ENCODE peak calls at places on chromosome 15, in seven cellular contexts. One of them, this sample, is unnamed.
A peak's percentile ranks its signal among the peaks of the same experiment; 100 is the strongest.

GRCh38 chr15:72785452-72786243 is 2.1 kb upstream of the ADPGK start:
- DNase-seq in esophagus squamous epithelium: no peak
- DNase-seq in NB4: peak; percentile 75
- DNase-seq in transverse colon: peak; percentile 14
- DNase-seq in GM12891: no peak
- DNase-seq in endothelial cell of umbilical vein: no peak
- DNase-seq in A549: no peak
- DNase-seq in this sample: peak; percentile 5

GRCh38 chr15:73366766-73367623 is 1.8 kb downstream of the HCN4 start:
- DNase-seq in GM12891: no peak
- DNase-seq in transverse colon: no peak
- DNase-seq in NB4: no peak
- DNase-seq in endothelial cell of umbilical vein: no peak
- DNase-seq in A549: no peak
- DNase-seq in esophagus squamous epithelium: no peak
- DNase-seq in this sample: no peak

GRCh38 chr15:52050416-52050815 is 31.4 kb downstream of the MAPK6 start:
- DNase-seq in esophagus squamous epithelium: no peak
- DNase-seq in endothelial cell of umbilical vein: no peak
- DNase-seq in NB4: no peak
- DNase-seq in transverse colon: no peak
- DNase-seq in GM12891: no peak
- DNase-seq in A549: peak; percentile 23
- DNase-seq in this sample: no peak

GRCh38 chr15:85988741-85989140 is 90.9 kb upstream of the AGBL1 start:
- DNase-seq in esophagus squamous epithelium: no peak
- DNase-seq in transverse colon: no peak
- DNase-seq in NB4: peak; percentile 50
- DNase-seq in A549: no peak
- DNase-seq in endothelial cell of umbilical vein: no peak
- DNase-seq in GM12891: no peak
- DNase-seq in this sample: no peak

GRCh38 chr15:77821188-77821958 is 188.7 kb upstream of the LINGO1 start:
- DNase-seq in transverse colon: peak; percentile 46
- DNase-seq in endothelial cell of umbilical vein: peak; percentile 55
- DNase-seq in GM12891: peak; percentile 58
- DNase-seq in NB4: peak; percentile 71
- DNase-seq in esophagus squamous epithelium: no peak
- DNase-seq in A549: peak; percentile 77
- DNase-seq in this sample: peak; percentile 50

GRCh38 chr15:76340802-76341365 is 4.3 kb downstream of the ISL2 start:
- DNase-seq in endothelial cell of umbilical vein: no peak
- DNase-seq in transverse colon: peak; percentile 62
- DNase-seq in GM12891: peak; percentile 26
- DNase-seq in esophagus squamous epithelium: no peak
- DNase-seq in NB4: no peak
- DNase-seq in A549: no peak
- DNase-seq in this sample: peak; percentile 35

GRCh38 chr15:88331291-88331690 is 74.8 kb upstream of the NTRK3 start:
- DNase-seq in GM12891: peak; percentile 53
- DNase-seq in transverse colon: peak; percentile 14
- DNase-seq in A549: peak; percentile 80
- DNase-seq in esophagus squamous epithelium: no peak
- DNase-seq in endothelial cell of umbilical vein: peak; percentile 6
- DNase-seq in NB4: peak; percentile 73
- DNase-seq in this sample: peak; percentile 41

GRCh38 chr15:92763459-92763858 is 107.9 kb upstream of the FAM174B start:
- DNase-seq in esophagus squamous epithelium: no peak
- DNase-seq in NB4: peak; percentile 63
- DNase-seq in A549: no peak
- DNase-seq in endothelial cell of umbilical vein: no peak
- DNase-seq in GM12891: no peak
- DNase-seq in transverse colon: no peak
- DNase-seq in this sample: no peak

GRCh38 chr15:47388299-47388698 is 329.0 kb upstream of the SEMA6D start:
- DNase-seq in esophagus squamous epithelium: no peak
- DNase-seq in NB4: no peak
- DNase-seq in transverse colon: no peak
- DNase-seq in GM12891: no peak
- DNase-seq in A549: no peak
- DNase-seq in endothelial cell of umbilical vein: no peak
- DNase-seq in this sample: no peak

GRCh38 chr15:91897585-91898372 is 44.3 kb downstream of the SLCO3A1 start:
- DNase-seq in A549: no peak
- DNase-seq in transverse colon: no peak
- DNase-seq in NB4: no peak
- DNase-seq in GM12891: no peak
- DNase-seq in endothelial cell of umbilical vein: no peak
- DNase-seq in esophagus squamous epithelium: no peak
- DNase-seq in this sample: no peak

GRCh38 chr15:49715701-49716100 is 94.9 kb downstream of the DTWD1 start:
- DNase-seq in endothelial cell of umbilical vein: no peak
- DNase-seq in NB4: no peak
- DNase-seq in esophagus squamous epithelium: no peak
- DNase-seq in transverse colon: no peak
- DNase-seq in A549: no peak
- DNase-seq in GM12891: no peak
- DNase-seq in this sample: no peak

GRCh38 chr15:99253381-99254090 is 2.3 kb downstream of the LRRC28 start:
- DNase-seq in A549: no peak
- DNase-seq in NB4: no peak
- DNase-seq in GM12891: no peak
- DNase-seq in endothelial cell of umbilical vein: no peak
- DNase-seq in transverse colon: no peak
- DNase-seq in esophagus squamous epithelium: no peak
- DNase-seq in this sample: no peak

GRCh38 chr15:98964461-98965454 is 42.8 kb downstream of the PGPEP1L start:
- DNase-seq in NB4: no peak
- DNase-seq in transverse colon: no peak
- DNase-seq in A549: no peak
- DNase-seq in GM12891: no peak
- DNase-seq in endothelial cell of umbilical vein: no peak
- DNase-seq in esophagus squamous epithelium: no peak
- DNase-seq in this sample: no peak

GRCh38 chr15:58524247-58524646 is 92.5 kb downstream of the LIPC start:
- DNase-seq in endothelial cell of umbilical vein: no peak
- DNase-seq in transverse colon: no peak
- DNase-seq in esophagus squamous epithelium: no peak
- DNase-seq in NB4: peak; percentile 46
- DNase-seq in A549: peak; percentile 60
- DNase-seq in GM12891: no peak
- DNase-seq in this sample: no peak

GRCh38 chr15:93063292-93063671 is 25.7 kb downstream of the RGMA start:
- DNase-seq in transverse colon: no peak
- DNase-seq in NB4: no peak
- DNase-seq in GM12891: no peak
- DNase-seq in A549: no peak
- DNase-seq in endothelial cell of umbilical vein: no peak
- DNase-seq in esophagus squamous epithelium: no peak
- DNase-seq in this sample: no peak

GRCh38 chr15:63668601-63669000 is 71.4 kb downstream of the FBXL22 start:
- DNase-seq in A549: no peak
- DNase-seq in transverse colon: no peak
- DNase-seq in endothelial cell of umbilical vein: no peak
- DNase-seq in esophagus squamous epithelium: no peak
- DNase-seq in GM12891: no peak
- DNase-seq in NB4: no peak
- DNase-seq in this sample: no peak

GRCh38 chr15:52463638-52464037 is 65.0 kb downstream of the MYO5A start:
- DNase-seq in GM12891: no peak
- DNase-seq in NB4: no peak
- DNase-seq in A549: peak; percentile 31
- DNase-seq in endothelial cell of umbilical vein: peak; percentile 84
- DNase-seq in esophagus squamous epithelium: no peak
- DNase-seq in transverse colon: no peak
- DNase-seq in this sample: no peak

GRCh38 chr15:72685925-72686794 is at the start of the genes BBS4 and HIGD2B:
- DNase-seq in A549: peak; percentile 96
- DNase-seq in endothelial cell of umbilical vein: peak; percentile 87
- DNase-seq in esophagus squamous epithelium: no peak
- DNase-seq in NB4: peak; percentile 95
- DNase-seq in transverse colon: peak; percentile 92
- DNase-seq in GM12891: peak; percentile 63
- DNase-seq in this sample: no peak

GRCh38 chr15:25508369-25509002 is 69.7 kb upstream of the UBE3A start:
- DNase-seq in GM12891: no peak
- DNase-seq in A549: peak; percentile 29
- DNase-seq in NB4: peak; percentile 47
- DNase-seq in esophagus squamous epithelium: no peak
- DNase-seq in endothelial cell of umbilical vein: no peak
- DNase-seq in transverse colon: no peak
- DNase-seq in this sample: peak; percentile 12

GRCh38 chr15:56942118-56942517 is 23.7 kb downstream of the TCF12 start:
- DNase-seq in NB4: no peak
- DNase-seq in A549: no peak
- DNase-seq in esophagus squamous epithelium: no peak
- DNase-seq in GM12891: no peak
- DNase-seq in transverse colon: no peak
- DNase-seq in endothelial cell of umbilical vein: no peak
- DNase-seq in this sample: no peak

GRCh38 chr15:98154863-98155262 is 194.4 kb downstream of the ARRDC4 start:
- DNase-seq in transverse colon: no peak
- DNase-seq in GM12891: no peak
- DNase-seq in endothelial cell of umbilical vein: no peak
- DNase-seq in A549: peak; percentile 18
- DNase-seq in esophagus squamous epithelium: no peak
- DNase-seq in NB4: no peak
- DNase-seq in this sample: no peak

GRCh38 chr15:50249704-50250103 is 15.8 kb downstream of the HDC start:
- DNase-seq in GM12891: no peak
- DNase-seq in endothelial cell of umbilical vein: no peak
- DNase-seq in NB4: no peak
- DNase-seq in A549: no peak
- DNase-seq in esophagus squamous epithelium: no peak
- DNase-seq in transverse colon: no peak
- DNase-seq in this sample: no peak

GRCh38 chr15:31306426-31307269 is 20.0 kb upstream of the KLF13 start:
- DNase-seq in A549: no peak
- DNase-seq in GM12891: no peak
- DNase-seq in transverse colon: no peak
- DNase-seq in NB4: peak; percentile 96
- DNase-seq in esophagus squamous epithelium: no peak
- DNase-seq in endothelial cell of umbilical vein: no peak
- DNase-seq in this sample: no peak

GRCh38 chr15:50055333-50056278 is 63.4 kb downstream of the ATP8B4 start:
- DNase-seq in NB4: peak; percentile 91
- DNase-seq in endothelial cell of umbilical vein: no peak
- DNase-seq in A549: no peak
- DNase-seq in esophagus squamous epithelium: no peak
- DNase-seq in GM12891: no peak
- DNase-seq in transverse colon: no peak
- DNase-seq in this sample: peak; percentile 53

GRCh38 chr15:40108061-40108854 is 421 bp downstream of the BMF start:
- DNase-seq in GM12891: no peak
- DNase-seq in endothelial cell of umbilical vein: peak; percentile 47
- DNase-seq in transverse colon: peak; percentile 65
- DNase-seq in A549: peak; percentile 36
- DNase-seq in NB4: no peak
- DNase-seq in esophagus squamous epithelium: no peak
- DNase-seq in this sample: peak; percentile 75
- TF ChIP-seq POLR2A in GM12891: no peak
- TF ChIP-seq POLR2A in endothelial cell of umbilical vein: no peak
- TF ChIP-seq POLR2A in transverse colon: no peak
- TF ChIP-seq POLR2A in A549: no peak
- TF ChIP-seq POLR2A in NB4: no peak
- TF ChIP-seq POLR2A in esophagus squamous epithelium: peak; percentile 30
- TF ChIP-seq POLR2A in this sample: no peak

GRCh38 chr15:70473623-70474366 is 289.6 kb downstream of the UACA start:
- DNase-seq in endothelial cell of umbilical vein: peak; percentile 38
- DNase-seq in GM12891: no peak
- DNase-seq in A549: no peak
- DNase-seq in NB4: no peak
- DNase-seq in esophagus squamous epithelium: no peak
- DNase-seq in transverse colon: no peak
- DNase-seq in this sample: no peak
- TF ChIP-seq POLR2A in endothelial cell of umbilical vein: no peak
- TF ChIP-seq POLR2A in GM12891: no peak
- TF ChIP-seq POLR2A in A549: no peak
- TF ChIP-seq POLR2A in NB4: no peak
- TF ChIP-seq POLR2A in esophagus squamous epithelium: no peak
- TF ChIP-seq POLR2A in transverse colon: no peak
- TF ChIP-seq POLR2A in this sample: no peak

GRCh38 chr15:33069161-33069560 is 125.4 kb downstream of the FMN1 start:
- DNase-seq in esophagus squamous epithelium: no peak
- DNase-seq in NB4: no peak
- DNase-seq in transverse colon: no peak
- DNase-seq in GM12891: no peak
- DNase-seq in endothelial cell of umbilical vein: no peak
- DNase-seq in A549: no peak
- DNase-seq in this sample: no peak

GRCh38 chr15:33068531-33068990 is 126.0 kb downstream of the FMN1 start:
- DNase-seq in A549: peak; percentile 81
- DNase-seq in esophagus squamous epithelium: no peak
- DNase-seq in transverse colon: peak; percentile 87
- DNase-seq in NB4: no peak
- DNase-seq in endothelial cell of umbilical vein: no peak
- DNase-seq in GM12891: no peak
- DNase-seq in this sample: no peak

GRCh38 chr15:33066584-33066983 is 127.9 kb downstream of the FMN1 start:
- DNase-seq in transverse colon: peak; percentile 27
- DNase-seq in A549: no peak
- DNase-seq in NB4: no peak
- DNase-seq in GM12891: no peak
- DNase-seq in esophagus squamous epithelium: no peak
- DNase-seq in endothelial cell of umbilical vein: no peak
- DNase-seq in this sample: no peak

GRCh38 chr15:33067456-33067855 is 127.1 kb downstream of the FMN1 start:
- DNase-seq in NB4: no peak
- DNase-seq in transverse colon: no peak
- DNase-seq in esophagus squamous epithelium: no peak
- DNase-seq in endothelial cell of umbilical vein: no peak
- DNase-seq in A549: no peak
- DNase-seq in GM12891: no peak
- DNase-seq in this sample: no peak

GRCh38 chr15:33068007-33068441 is 126.5 kb downstream of the FMN1 start:
- DNase-seq in NB4: peak; percentile 52
- DNase-seq in endothelial cell of umbilical vein: no peak
- DNase-seq in A549: peak; percentile 67
- DNase-seq in esophagus squamous epithelium: no peak
- DNase-seq in GM12891: no peak
- DNase-seq in transverse colon: peak; percentile 89
- DNase-seq in this sample: no peak
- TF ChIP-seq POLR2A in NB4: no peak
- TF ChIP-seq POLR2A in endothelial cell of umbilical vein: no peak
- TF ChIP-seq POLR2A in A549: no peak
- TF ChIP-seq POLR2A in esophagus squamous epithelium: no peak
- TF ChIP-seq POLR2A in GM12891: no peak
- TF ChIP-seq POLR2A in transverse colon: peak; percentile 92
- TF ChIP-seq POLR2A in this sample: no peak

DNA sequence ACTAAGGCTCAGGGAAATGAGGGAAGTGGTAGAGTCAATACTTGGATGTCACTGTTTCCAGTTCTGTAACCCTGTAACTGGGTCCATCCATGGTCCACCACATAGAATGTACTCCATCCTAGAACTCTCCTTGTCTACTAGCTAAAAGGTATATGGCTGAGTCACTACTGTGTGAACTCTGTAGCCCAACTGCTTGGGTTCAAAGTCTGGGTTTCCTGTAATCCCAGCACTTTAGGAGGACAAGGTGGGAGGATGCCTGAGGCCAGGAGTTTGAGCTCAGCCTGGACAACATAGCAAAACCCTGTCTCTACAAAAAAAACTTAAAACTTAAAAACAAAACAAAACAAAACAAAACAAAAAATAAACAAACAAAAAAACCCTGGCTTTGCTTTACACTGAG is 5.3 kb upstream of the DIS3L start:
- DNase-seq in GM12891: no peak
- DNase-seq in NB4: no peak
- DNase-seq in transverse colon: no peak
- DNase-seq in endothelial cell of umbilical vein: no peak
- DNase-seq in esophagus squamous epithelium: no peak
- DNase-seq in A549: peak; percentile 15
- DNase-seq in this sample: no peak
- TF ChIP-seq POLR2A in GM12891: no peak
- TF ChIP-seq POLR2A in NB4: no peak
- TF ChIP-seq POLR2A in transverse colon: no peak
- TF ChIP-seq POLR2A in endothelial cell of umbilical vein: no peak
- TF ChIP-seq POLR2A in esophagus squamous epithelium: no peak
- TF ChIP-seq POLR2A in A549: no peak
- TF ChIP-seq POLR2A in this sample: no peak

This sample was measured in erythroblast.